ENCODE peak calls at places on chromosomes 2 and 18, in four cellular contexts. O is epithelial cell of esophagus; Y is fibroblast of villous mesenchyme; P is activated T-helper 1 cell treated with anti-CD3 and anti-CD28 coated beads, Interleukin-12 subunit alpha, Interleukin-12 subunit beta, Interleukin-2, Interleukin-4 antibody, amounts not matched to agents 30 ng/mL and 10 ng/mL and 1 ng/mL, durations not matched to agents 14 hours and 24 hours and 36 hours. I is an unnamed sample.

GRCh38 chr2:215366440-215367032 is 54.7 kb downstream of the ATIC start:
- DNase-seq in Y (no peak), O (no peak), P (no peak), I (no peak)

GRCh38 chr2:171811229-171811628 is 82.8 kb downstream of the SLC25A12 start:
- DNase-seq in O (peak), P (no peak), Y (peak), I (peak)

GRCh38 chr2:194223173-194223670 is 1433.8 kb upstream of the SLC39A10 start:
- DNase-seq in O (peak), P (no peak), Y (no peak), I (no peak)

GRCh38 chr2:137700681-137701080 is 263.6 kb upstream of the HNMT start:
- DNase-seq in O (no peak), P (no peak), Y (no peak), I (no peak)

GRCh38 chr2:37771600-37772088 is 100.2 kb upstream of the CDC42EP3 start:
- DNase-seq in O (no peak), Y (peak), P (no peak), I (peak)

GRCh38 chr2:112141623-112142001 is 3.4 kb downstream of the FBLN7 start:
- DNase-seq in P (no peak), O (no peak), Y (no peak), I (no peak)

GRCh38 chr2:95166065-95166763 is 605 bp downstream of the ZNF2 start:
- DNase-seq in P (no peak), Y (no peak), O (no peak), I (no peak)

GRCh38 chr2:145060876-145061275 is 541.0 kb upstream of the ZEB2 start:
- DNase-seq in Y (no peak), P (no peak), O (peak), I (no peak)

GRCh38 chr2:108917078-108917440 is 72.0 kb downstream of the EDAR start:
- DNase-seq in O (peak), Y (no peak), P (no peak), I (no peak)

GRCh38 chr2:240462704-240463273 is 27.3 kb downstream of the GPC1 start:
- DNase-seq in P (no peak), O (no peak), Y (no peak), I (no peak)

GRCh38 chr2:23947350-23947749 is 7.1 kb downstream of the UBXN2A start:
- DNase-seq in P (no peak), Y (no peak), O (no peak), I (no peak)

GRCh38 chr18:48460929-48461583 is 51.9 kb upstream of the ZBTB7C start:
- DNase-seq in O (peak), Y (no peak), P (no peak), I (peak)

GRCh38 chr2:1521191-1521877 is 108.1 kb downstream of the TPO start:
- DNase-seq in O (no peak), Y (no peak), P (no peak), I (no peak)

GRCh38 chr2:121565389-121566250 is 34.9 kb downstream of the RNU4ATAC start:
- DNase-seq in O (no peak), Y (no peak), P (no peak), I (peak)

GRCh38 chr2:174492963-174493431 is 6.2 kb upstream of the GPR155 start:
- DNase-seq in O (no peak), P (peak), Y (no peak), I (no peak)

GRCh38 chr2:11377915-11378649 is 33.6 kb upstream of the ROCK2 start:
- DNase-seq in Y (peak), P (no peak), O (no peak), I (peak)

GRCh38 chr2:201358684-201359083 is 1.5 kb upstream of the FLACC1 start:
- DNase-seq in P (peak), O (peak), Y (peak), I (peak)

I was measured in amniotic epithelial cell.